ENCODE peak calls at places on chromosome X, in seven cellular contexts. C is T follicular helper cell; K is nucleus accumbens; R is stimulated activated CD4-positive, alpha-beta T cell treated with anti-CD3 and anti-CD28 coated beads, Interleukin-4, amount 100 ng/mL, for 4 hours; U is cardiac fibroblast; G is activated CD4-positive, alpha-beta T cell treated with anti-CD3 and anti-CD28 coated beads, Interleukin-2, amount 50 U/mL, for 1 hour; B is AG20443. Y is an unnamed sample.

GRCh38 chrX:150693782-150694574 is 782 bp downstream of the MTMR1 start:
- DNase-seq in R (peak; percentile 52), B (peak; percentile 73), K (no peak), C (peak; percentile 37), G (peak; percentile 43), U (peak; percentile 71), Y (peak; percentile 74)

GRCh38 chrX:121579016-121579760 is 531.8 kb downstream of the GLUD2 start:
- DNase-seq in B (no peak), C (no peak), U (peak; percentile 51), R (no peak), K (no peak), G (no peak), Y (peak; percentile 3)

GRCh38 chrX:48045410-48046311 is 25.8 kb downstream of the ZNF630 start:
- DNase-seq in K (no peak), C (no peak), G (no peak), B (peak; percentile 17), R (no peak), U (peak; percentile 68), Y (peak; percentile 79)

GRCh38 chrX:50799531-50799961 is 14.4 kb downstream of the SHROOM4 start:
- DNase-seq in G (no peak), U (peak; percentile 85), K (no peak), C (no peak), B (peak; percentile 61), R (no peak), Y (peak; percentile 5)

GRCh38 chrX:39857780-39858179 is 240.0 kb downstream of the BCOR start:
- DNase-seq in G (no peak), C (no peak), U (no peak), R (no peak), B (no peak), K (no peak), Y (peak; percentile 87)

GRCh38 chrX:123962794-123963373 is 1.4 kb downstream of the STAG2 start:
- DNase-seq in C (peak; percentile 82), B (peak; percentile 86), G (peak; percentile 80), K (peak; percentile 17), R (peak; percentile 85), U (peak; percentile 95), Y (peak; percentile 98)

GRCh38 chrX:28552322-28552721 is 34.9 kb upstream of the IL1RAPL1 start:
- DNase-seq in R (no peak), K (no peak), C (no peak), G (no peak), B (no peak), U (peak; percentile 30), Y (peak; percentile 2)

GRCh38 chrX:134502686-134503085 is 42.7 kb downstream of the HPRT1 start:
- DNase-seq in B (no peak), C (no peak), K (no peak), G (no peak), U (no peak), R (no peak), Y (no peak)

GRCh38 chrX:14506866-14507265 is 22.5 kb upstream of the GLRA2 start:
- DNase-seq in U (no peak), B (no peak), R (no peak), K (no peak), C (no peak), G (no peak), Y (no peak)

GRCh38 chrX:65668362-65669310 is 1.2 kb downstream of the MSN start:
- DNase-seq in B (peak; percentile 47), U (peak; percentile 90), C (peak; percentile 41), R (peak; percentile 55), G (peak; percentile 49), K (no peak), Y (peak; percentile 94)

GRCh38 chrX:151962034-151962433 is 12.4 kb downstream of the GABRE start:
- DNase-seq in K (no peak), R (no peak), U (no peak), B (no peak), C (no peak), G (no peak), Y (no peak)

GRCh38 chrX:47158131-47158530 is 13.1 kb downstream of the RBM10 start:
- DNase-seq in U (no peak), R (no peak), G (no peak), C (no peak), K (no peak), B (no peak), Y (no peak)

GRCh38 chrX:340641-341423 is 22.2 kb upstream of the GTPBP6 start:
- DNase-seq in K (no peak), G (no peak), B (no peak), C (no peak), R (no peak), U (no peak), Y (no peak)

GRCh38 chrX:144219035-144219434 is 335.2 kb downstream of the UBE2NL start:
- DNase-seq in U (peak; percentile 0), C (no peak), G (no peak), B (peak; percentile 5), R (no peak), K (no peak), Y (no peak)

GRCh38 chrX:109352121-109352556 is 129.7 kb downstream of the GUCY2F start:
- DNase-seq in K (no peak), B (peak; percentile 13), G (no peak), U (peak; percentile 67), C (no peak), R (no peak), Y (no peak)

GRCh38 chrX:8657883-8658282 is 74.1 kb downstream of the ANOS1 start:
- DNase-seq in G (no peak), K (no peak), B (no peak), U (no peak), C (no peak), R (no peak), Y (no peak)

GRCh38 chrX:119871245-119871598 is 311 bp downstream of the RNF113A start:
- DNase-seq in U (peak; percentile 19), C (peak; percentile 7), R (no peak), B (no peak), G (no peak), K (no peak), Y (no peak)

GRCh38 chrX:49919617-49920016 is 2.8 kb upstream of the CLCN5 start:
- DNase-seq in G (peak; percentile 8), R (peak; percentile 1), B (peak; percentile 16), C (no peak), U (peak; percentile 77), K (no peak), Y (peak; percentile 14)

GRCh38 chrX:48613502-48614160 is 16.3 kb downstream of the WDR13 start:
- DNase-seq in G (no peak), K (no peak), B (peak; percentile 24), U (peak; percentile 31), C (no peak), R (no peak), Y (no peak)

GRCh38 chrX:116290359-116290758 is 119.8 kb downstream of the AGTR2 start:
- DNase-seq in U (peak; percentile 9), R (no peak), G (no peak), C (no peak), B (no peak), K (no peak), Y (peak; percentile 49)

GRCh38 chrX:39310925-39311324 is 509.7 kb downstream of the MID1IP1 start:
- DNase-seq in C (no peak), U (no peak), R (no peak), B (no peak), K (no peak), G (no peak), Y (no peak)

GRCh38 chrX:34653811-34654210 is 3.3 kb downstream of the TMEM47 start:
- DNase-seq in G (no peak), U (peak; percentile 50), R (no peak), C (no peak), K (no peak), B (no peak), Y (no peak)

GRCh38 chrX:9530848-9531274 is 66.0 kb downstream of the TBL1X start:
- DNase-seq in R (peak; percentile 33), U (peak; percentile 77), B (peak; percentile 80), C (peak; percentile 50), K (peak; percentile 1), G (peak; percentile 51), Y (peak; percentile 86)

GRCh38 chrX:135713795-135714194 is 356 bp downstream of the CT45A1 start:
- DNase-seq in R (no peak), G (no peak), B (no peak), K (no peak), C (no peak), U (no peak), Y (no peak)

GRCh38 chrX:107272431-107272921 is 66.1 kb downstream of the DNAAF6 start:
- DNase-seq in U (no peak), R (no peak), C (no peak), B (no peak), K (no peak), G (no peak), Y (no peak)

GRCh38 chrX:85243761-85244410 is at the start of the genes SATL1 and ZNF711:
- DNase-seq in K (peak; percentile 8), R (no peak), U (peak; percentile 1), G (no peak), B (peak; percentile 6), C (no peak), Y (peak; percentile 27)

GRCh38 chrX:48911407-48912182 is at the start of gene SLC35A2:
- DNase-seq in C (peak; percentile 85), K (peak; percentile 36), R (peak; percentile 83), G (peak; percentile 85), B (peak; percentile 78), U (peak; percentile 69), Y (peak; percentile 89)

GRCh38 chrX:53239474-53239873 is 14.5 kb upstream of the KDM5C start:
- DNase-seq in U (peak; percentile 4), R (peak; percentile 34), C (no peak), B (peak; percentile 11), G (peak; percentile 2), K (no peak), Y (peak; percentile 11)

GRCh38 chrX:24528605-24529004 is 63.5 kb downstream of the PDK3 start:
- DNase-seq in C (no peak), U (no peak), R (no peak), B (no peak), K (no peak), G (no peak), Y (no peak)

GRCh38 chrX:27884654-27885053 is 76.9 kb downstream of the MAGEB10 start:
- DNase-seq in R (no peak), G (no peak), B (no peak), K (no peak), C (no peak), U (no peak), Y (no peak)

GRCh38 chrX:70262952-70263567 is 3.1 kb upstream of the P2RY4 start:
- DNase-seq in C (no peak), R (peak; percentile 3), B (peak; percentile 32), K (no peak), U (peak; percentile 51), G (peak; percentile 5), Y (peak; percentile 51)

GRCh38 chrX:154457491-154458115 is 478 bp upstream of the PLXNA3 start:
- DNase-seq in K (no peak), C (peak; percentile 33), U (no peak), B (peak; percentile 79), G (peak; percentile 50), R (peak; percentile 40), Y (peak; percentile 44)

GRCh38 chrX:124347242-124347641 is 879 bp downstream of the SH2D1A start:
- DNase-seq in K (no peak), G (peak; percentile 21), R (peak; percentile 48), B (no peak), U (no peak), C (no peak), Y (no peak)

GRCh38 chrX:15274946-15275345 is 5.1 kb upstream of the ASB9 start:
- DNase-seq in C (no peak), B (no peak), K (no peak), R (no peak), U (no peak), G (no peak), Y (no peak)

GRCh38 chrX:97267916-97268680 is 384.4 kb downstream of the RPA4 start:
- DNase-seq in G (no peak), B (no peak), R (no peak), C (no peak), K (no peak), U (peak; percentile 4), Y (no peak)

GRCh38 chrX:50812995-50813842 is 775 bp downstream of the SHROOM4 start:
- DNase-seq in B (peak; percentile 63), K (no peak), G (no peak), C (no peak), R (no peak), U (peak; percentile 53), Y (peak; percentile 55)

GRCh38 chrX:28391528-28391927 is 195.7 kb upstream of the IL1RAPL1 start:
- DNase-seq in G (no peak), R (no peak), U (peak; percentile 60), C (no peak), B (no peak), K (no peak), Y (no peak)

GRCh38 chrX:13373807-13374187 is 53.9 kb upstream of the ATXN3L start:
- DNase-seq in R (no peak), C (no peak), G (no peak), K (no peak), B (peak; percentile 48), U (peak; percentile 82), Y (peak; percentile 89)

Y was measured in M059J.